ENCODE peak calls at places on chromosomes 7 and 10, in eight cellular contexts. F is astrocyte, P is GM12865, O is osteocyte, J is neural progenitor cell, W is Calu3, T is upper lobe of right lung, X is GM06990. A is an unnamed sample.

GRCh38 chr7:80060218-80060806 is 74.3 kb upstream of the GNAI1 start:
- DNase-seq in F (peak), P (peak), O (no peak), J (peak), W (no peak), T (no peak), X (no peak), A (peak)

GRCh38 chr10:100980327-100981110 is 6.8 kb downstream of the MRPL43 start:
- DNase-seq in F (no peak), P (no peak), O (no peak), J (no peak), W (no peak), T (no peak), X (no peak), A (no peak)

GRCh38 chr10:70758757-70759514 is 26.2 kb downstream of the TBATA start:
- DNase-seq in F (peak), P (peak), O (no peak), J (peak), W (peak), T (peak), X (no peak), A (peak)

GRCh38 chr7:55174856-55175255 is 156.0 kb downstream of the EGFR start:
- DNase-seq in F (no peak), P (no peak), O (peak), J (no peak), W (no peak), T (no peak), X (no peak), A (no peak)

GRCh38 chr7:157522189-157522588 is 185.4 kb downstream of the DNAJB6 start:
- DNase-seq in F (no peak), P (no peak), O (no peak), J (no peak), W (no peak), T (peak), X (no peak), A (no peak)

GRCh38 chr7:128361463-128362441 is at the start of gene PRRT4:
- DNase-seq in F (no peak), P (no peak), O (no peak), J (peak), W (peak), T (peak), X (no peak), A (peak)

GRCh38 chr10:132205650-132206376 is 19.1 kb downstream of the DPYSL4 start:
- DNase-seq in F (no peak), P (no peak), O (no peak), J (no peak), W (no peak), T (no peak), X (no peak), A (no peak)

GRCh38 chr7:18590744-18591340 is 95.3 kb downstream of the HDAC9 start:
- DNase-seq in F (peak), P (peak), O (no peak), J (peak), W (no peak), T (no peak), X (no peak), A (no peak)

GRCh38 chr10:8563478-8563877 is 509.0 kb downstream of the GATA3 start:
- DNase-seq in F (no peak), P (no peak), O (no peak), J (no peak), W (no peak), T (no peak), X (no peak), A (no peak)

GRCh38 chr10:126175586-126176258 is 212.6 kb downstream of the ADAM12 start:
- DNase-seq in F (no peak), P (no peak), O (no peak), J (peak), W (no peak), T (no peak), X (no peak), A (no peak)

GRCh38 chr10:127013696-127014095 is 108.5 kb downstream of the DOCK1 start:
- DNase-seq in F (no peak), P (no peak), O (no peak), J (no peak), W (no peak), T (no peak), X (no peak), A (no peak)

GRCh38 chr7:1274121-1274875 is 41.6 kb downstream of the UNCX start:
- DNase-seq in F (no peak), P (no peak), O (no peak), J (no peak), W (no peak), T (no peak), X (no peak), A (no peak)

GRCh38 chr10:125034671-125035070 is 92.7 kb downstream of the ZRANB1 start:
- DNase-seq in F (no peak), P (no peak), O (no peak), J (no peak), W (no peak), T (no peak), X (no peak), A (no peak)

GRCh38 chr7:87312215-87312865 is 33.1 kb upstream of the CROT start:
- DNase-seq in F (peak), P (peak), O (no peak), J (peak), W (peak), T (no peak), X (peak), A (peak)

GRCh38 chr7:18553585-18554055 is 58.1 kb downstream of the HDAC9 start:
- DNase-seq in F (no peak), P (no peak), O (no peak), J (no peak), W (no peak), T (no peak), X (no peak), A (no peak)

GRCh38 chr7:8714791-8715190 is 281.4 kb downstream of the NXPH1 start:
- DNase-seq in F (no peak), P (no peak), O (no peak), J (no peak), W (no peak), T (no peak), X (no peak), A (no peak)

GRCh38 chr10:114387784-114388183 is 16.5 kb downstream of the AFAP1L2 start:
- DNase-seq in F (no peak), P (no peak), O (no peak), J (peak), W (no peak), T (no peak), X (no peak), A (no peak)

GRCh38 chr7:155173905-155174304 is 103.8 kb downstream of the HTR5A start:
- DNase-seq in F (no peak), P (no peak), O (peak), J (no peak), W (no peak), T (no peak), X (no peak), A (no peak)

GRCh38 chr7:1144269-1144771 is 15.7 kb downstream of the ZFAND2A start:
- DNase-seq in F (no peak), P (peak), O (no peak), J (peak), W (no peak), T (no peak), X (no peak), A (peak)

GRCh38 chr10:99630439-99630838 is 10.2 kb upstream of the SLC25A28 start:
- DNase-seq in F (peak), P (peak), O (no peak), J (peak), W (peak), T (no peak), X (no peak), A (no peak)

GRCh38 chr10:101894742-101895141 is 51.1 kb upstream of the KCNIP2 start:
- DNase-seq in F (no peak), P (no peak), O (no peak), J (no peak), W (no peak), T (no peak), X (no peak), A (no peak)

GRCh38 chr7:1736469-1736817 is 66.4 kb downstream of the ELFN1 start:
- DNase-seq in F (no peak), P (no peak), O (no peak), J (no peak), W (no peak), T (no peak), X (no peak), A (no peak)

GRCh38 chr7:27183682-27184341 is 1.2 kb downstream of the HOXA11 start:
- DNase-seq in F (no peak), P (no peak), O (no peak), J (peak), W (no peak), T (peak), X (no peak), A (no peak)

GRCh38 chr7:91168766-91169518 is 95.3 kb upstream of the FZD1 start:
- DNase-seq in F (peak), P (no peak), O (no peak), J (peak), W (no peak), T (no peak), X (no peak), A (no peak)

GRCh38 chr7:52362521-52362920 is 672.9 kb upstream of the POM121L12 start:
- DNase-seq in F (no peak), P (no peak), O (no peak), J (no peak), W (no peak), T (no peak), X (no peak), A (no peak)

GRCh38 chr10:110863956-110864355 is 7.8 kb upstream of the PDCD4 start:
- DNase-seq in F (no peak), P (no peak), O (no peak), J (no peak), W (no peak), T (no peak), X (no peak), A (no peak)

GRCh38 chr10:24196426-24197039 is 12.4 kb upstream of the KIAA1217 start:
- DNase-seq in F (peak), P (peak), O (no peak), J (peak), W (peak), T (peak), X (peak), A (peak)

GRCh38 chr7:112995091-112995824 is 91.4 kb downstream of the GPR85 start:
- DNase-seq in F (peak), P (no peak), O (no peak), J (no peak), W (no peak), T (no peak), X (no peak), A (no peak)

GRCh38 chr7:41448104-41448503 is 254.8 kb downstream of the INHBA start:
- DNase-seq in F (peak), P (no peak), O (no peak), J (no peak), W (no peak), T (no peak), X (no peak), A (no peak)

GRCh38 chr10:132631348-132631735 is 93.8 kb downstream of the INPP5A start:
- DNase-seq in F (peak), P (no peak), O (no peak), J (no peak), W (no peak), T (peak), X (no peak), A (no peak)

GRCh38 chr10:97468162-97468561 is 22.2 kb downstream of the ZDHHC16 start:
- DNase-seq in F (no peak), P (peak), O (no peak), J (no peak), W (no peak), T (no peak), X (no peak), A (no peak)

GRCh38 chr10:3071405-3072198 is 4.3 kb downstream of the PFKP start:
- DNase-seq in F (peak), P (no peak), O (no peak), J (no peak), W (peak), T (no peak), X (no peak), A (no peak)

GRCh38 chr7:33757050-33757449 is 148.3 kb upstream of the BMPER start:
- DNase-seq in F (peak), P (no peak), O (no peak), J (no peak), W (no peak), T (no peak), X (no peak), A (no peak)

GRCh38 chr10:34801066-34801738 is 13.9 kb downstream of the PARD3 start:
- DNase-seq in F (peak), P (no peak), O (no peak), J (no peak), W (no peak), T (no peak), X (no peak), A (no peak)

GRCh38 chr10:50431791-50432190 is 180.5 kb upstream of the ASAH2 start:
- DNase-seq in F (peak), P (peak), O (no peak), J (no peak), W (no peak), T (no peak), X (peak), A (peak)

GRCh38 chr10:26841733-26842317 is 18.9 kb downstream of the ABI1 start:
- DNase-seq in F (no peak), P (no peak), O (no peak), J (no peak), W (no peak), T (no peak), X (no peak), A (no peak)

GRCh38 chr7:22885824-22886255 is 63.2 kb upstream of the TOMM7 start:
- DNase-seq in F (no peak), P (peak), O (no peak), J (no peak), W (no peak), T (no peak), X (peak), A (peak)

GRCh38 chr10:120272350-120272749 is 184.7 kb upstream of the PLPP4 start:
- DNase-seq in F (no peak), P (no peak), O (no peak), J (no peak), W (no peak), T (no peak), X (no peak), A (no peak)

GRCh38 chr10:86348321-86349210 is 18.0 kb downstream of the GRID1 start:
- DNase-seq in F (no peak), P (no peak), O (no peak), J (peak), W (no peak), T (peak), X (no peak), A (no peak)

DNA sequence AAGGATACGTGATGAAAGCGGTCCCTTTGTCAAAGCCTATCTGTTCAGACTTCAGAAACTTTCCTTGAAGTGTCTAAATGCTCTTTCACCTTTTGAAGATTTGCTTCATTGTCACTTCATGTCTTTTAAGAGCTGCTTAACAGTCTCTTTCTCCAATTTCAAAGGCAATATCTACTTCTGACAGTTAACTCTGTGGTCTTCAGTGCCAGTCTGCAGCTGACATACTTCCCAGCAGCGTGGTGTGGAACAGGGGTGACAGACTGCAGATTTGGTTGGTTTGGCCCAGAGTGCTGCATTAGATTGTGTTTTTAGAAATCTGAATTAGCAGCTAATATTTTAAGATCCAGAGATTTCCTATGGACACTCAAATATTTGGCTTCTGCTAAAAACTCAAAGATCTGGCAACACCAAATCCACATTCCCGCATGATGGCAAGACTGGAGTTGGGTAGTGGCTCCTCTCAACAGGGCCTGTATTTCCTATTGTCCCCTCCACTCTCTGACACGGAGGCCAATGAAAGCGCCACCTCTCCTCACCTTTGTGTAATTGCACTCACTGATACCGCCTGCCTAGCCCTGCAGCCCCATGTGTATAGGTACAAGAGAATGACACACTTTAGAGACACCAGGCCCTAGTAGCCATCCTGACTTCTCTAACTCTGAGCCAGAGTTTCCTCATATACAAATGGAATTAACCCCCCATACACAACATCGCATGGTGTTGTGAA is 11.5 kb downstream of the SCRN1 start:
- DNase-seq in F (no peak), P (peak), O (no peak), J (peak), W (no peak), T (no peak), X (no peak), A (no peak)
- TF ChIP-seq CTCF in F (no peak), P (peak), O (no peak), J (peak), W (no peak), T (no peak), X (no peak), A (no peak)

GRCh38 chr7:99949645-99950228 is 20.3 kb upstream of the GJC3 start:
- DNase-seq in F (no peak), P (peak), O (no peak), J (no peak), W (no peak), T (no peak), X (no peak), A (no peak)
- TF ChIP-seq CTCF in F (no peak), P (peak), O (peak), J (peak), W (no peak), T (peak), X (peak), A (no peak)

DNA sequence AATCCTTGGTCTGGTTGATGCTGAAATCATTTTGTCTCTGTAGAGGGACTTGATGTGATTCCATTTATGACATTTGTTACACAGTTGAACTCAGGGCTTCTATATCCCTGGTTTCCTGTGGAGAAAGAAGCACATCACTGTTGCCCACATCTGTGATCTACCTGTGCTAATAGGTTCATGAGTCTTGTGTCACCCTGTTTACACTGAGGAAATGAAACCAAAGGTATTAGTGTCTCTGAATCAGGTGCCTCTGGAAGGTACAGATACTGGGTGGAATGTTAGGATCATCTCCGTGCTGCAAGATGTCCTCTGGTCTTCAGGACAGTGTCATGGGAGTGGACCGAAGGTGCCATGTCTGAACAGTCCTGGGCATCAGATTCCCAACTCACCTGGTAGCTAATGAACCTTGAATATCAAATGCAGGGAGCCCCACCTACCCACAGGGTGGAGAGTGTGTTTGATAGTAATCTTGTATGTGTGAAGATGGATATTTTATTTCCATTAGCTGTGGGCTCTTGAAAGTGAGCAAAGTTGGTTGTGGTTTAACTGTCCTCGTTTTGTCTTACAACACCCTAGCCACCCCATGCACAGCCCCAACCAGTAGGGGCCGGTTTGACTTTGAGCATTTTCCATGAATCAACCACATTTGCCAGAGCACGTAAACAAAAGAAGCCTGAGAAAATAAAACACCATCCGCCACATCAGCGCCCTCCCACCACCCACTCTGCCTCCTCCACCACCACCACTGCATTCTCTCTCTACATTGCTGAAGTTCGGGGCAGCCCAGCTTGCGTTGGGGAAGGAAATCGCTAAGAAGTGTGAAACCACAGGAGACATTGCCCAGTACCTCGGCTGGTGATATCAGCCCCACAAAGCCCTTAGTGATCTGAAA is 40.7 kb downstream of the TARP start:
- DNase-seq in F (peak), P (peak), O (no peak), J (no peak), W (no peak), T (peak), X (peak), A (peak)
- TF ChIP-seq CTCF in F (no peak), P (no peak), O (no peak), J (no peak), W (no peak), T (no peak), X (no peak), A (peak)

GRCh38 chr10:103660364-103661197 is 167.1 kb downstream of the NEURL1 start:
- DNase-seq in F (no peak), P (no peak), O (no peak), J (no peak), W (peak), T (peak), X (no peak), A (peak)
- TF ChIP-seq CTCF in F (no peak), P (no peak), O (no peak), J (no peak), W (no peak), T (no peak), X (no peak), A (peak)

GRCh38 chr7:101321491-101322401 is at the start of gene IFT22:
- DNase-seq in F (peak), P (peak), O (peak), J (peak), W (peak), T (peak), X (peak), A (peak)
- TF ChIP-seq CTCF in F (peak), P (no peak), O (peak), J (peak), W (peak), T (peak), X (no peak), A (peak)

DNA sequence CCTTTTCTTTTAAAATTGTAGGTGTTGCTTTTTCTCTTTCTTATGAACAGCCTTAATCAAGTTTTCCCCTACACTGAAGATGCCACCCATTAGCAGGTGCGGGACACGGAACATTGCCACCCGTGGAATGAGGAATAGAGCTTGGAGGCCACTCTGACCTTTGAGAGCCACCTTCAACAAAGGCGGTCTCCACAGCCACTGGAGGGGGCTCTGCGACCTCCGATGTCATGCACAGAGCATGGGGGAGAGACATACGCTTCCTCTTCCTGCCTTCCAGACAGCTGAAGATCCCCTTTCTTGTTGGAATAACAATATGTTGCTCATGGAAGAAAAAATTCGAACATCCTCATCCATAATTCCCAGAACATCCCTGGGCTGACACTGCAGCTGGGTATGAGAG is 39.1 kb downstream of the ADARB2 start:
- DNase-seq in F (no peak), P (no peak), O (no peak), J (no peak), W (no peak), T (no peak), X (no peak), A (no peak)
- TF ChIP-seq CTCF in F (no peak), P (no peak), O (no peak), J (peak), W (no peak), T (no peak), X (no peak), A (peak)

A was measured in GM13977.